ENCODE peak calls at places on chromosomes 2 and 18, in seven cellular contexts. One of them, this sample, is unnamed.

GRCh38 chr2:60294901-60295590 is 258.4 kb downstream of the BCL11A start:
- DNase-seq in lower leg skin: no peak
- DNase-seq in naive thymus-derived CD8-positive, alpha-beta T cell: no peak
- DNase-seq in AG04449: no peak
- DNase-seq in stimulated activated CD4-positive, alpha-beta T cell treated with anti-CD3 and anti-CD28 coated beads, TNF-alpha, amount 100 ng/mL, for 48 hours: no peak
- DNase-seq in NCI-H1436: no peak
- DNase-seq in T-helper 2 cell treated with Interferon-gamma antibody and Interleukin-4, amounts not matched to agents 5 μg/mL and 100 μg/mL, for 36 hours: no peak
- DNase-seq in this sample: no peak

GRCh38 chr2:239790313-239790712 is 234.8 kb downstream of the NDUFA10 start:
- DNase-seq in AG04449: no peak
- DNase-seq in lower leg skin: peak; percentile 71
- DNase-seq in NCI-H1436: no peak
- DNase-seq in naive thymus-derived CD8-positive, alpha-beta T cell: no peak
- DNase-seq in T-helper 2 cell treated with Interferon-gamma antibody and Interleukin-4, amounts not matched to agents 5 μg/mL and 100 μg/mL, for 36 hours: no peak
- DNase-seq in stimulated activated CD4-positive, alpha-beta T cell treated with anti-CD3 and anti-CD28 coated beads, TNF-alpha, amount 100 ng/mL, for 48 hours: no peak
- DNase-seq in this sample: no peak

GRCh38 chr2:176213406-176213805 is 24.9 kb downstream of the HOXD1 start:
- DNase-seq in stimulated activated CD4-positive, alpha-beta T cell treated with anti-CD3 and anti-CD28 coated beads, TNF-alpha, amount 100 ng/mL, for 48 hours: no peak
- DNase-seq in naive thymus-derived CD8-positive, alpha-beta T cell: no peak
- DNase-seq in AG04449: no peak
- DNase-seq in lower leg skin: no peak
- DNase-seq in NCI-H1436: no peak
- DNase-seq in T-helper 2 cell treated with Interferon-gamma antibody and Interleukin-4, amounts not matched to agents 5 μg/mL and 100 μg/mL, for 36 hours: no peak
- DNase-seq in this sample: no peak

GRCh38 chr2:197599285-197599965 is 76.0 kb downstream of the RFTN2 start:
- DNase-seq in naive thymus-derived CD8-positive, alpha-beta T cell: peak; percentile 37
- DNase-seq in NCI-H1436: no peak
- DNase-seq in lower leg skin: no peak
- DNase-seq in stimulated activated CD4-positive, alpha-beta T cell treated with anti-CD3 and anti-CD28 coated beads, TNF-alpha, amount 100 ng/mL, for 48 hours: peak; percentile 9
- DNase-seq in T-helper 2 cell treated with Interferon-gamma antibody and Interleukin-4, amounts not matched to agents 5 μg/mL and 100 μg/mL, for 36 hours: no peak
- DNase-seq in AG04449: no peak
- DNase-seq in this sample: peak; percentile 20

GRCh38 chr2:95346236-95346737 is 49.1 kb downstream of the KCNIP3 start:
- DNase-seq in naive thymus-derived CD8-positive, alpha-beta T cell: no peak
- DNase-seq in AG04449: no peak
- DNase-seq in stimulated activated CD4-positive, alpha-beta T cell treated with anti-CD3 and anti-CD28 coated beads, TNF-alpha, amount 100 ng/mL, for 48 hours: no peak
- DNase-seq in NCI-H1436: no peak
- DNase-seq in lower leg skin: peak; percentile 88
- DNase-seq in T-helper 2 cell treated with Interferon-gamma antibody and Interleukin-4, amounts not matched to agents 5 μg/mL and 100 μg/mL, for 36 hours: peak; percentile 43
- DNase-seq in this sample: peak; percentile 33

GRCh38 chr2:176821350-176821749 is 391.2 kb upstream of the HNRNPA3 start:
- DNase-seq in stimulated activated CD4-positive, alpha-beta T cell treated with anti-CD3 and anti-CD28 coated beads, TNF-alpha, amount 100 ng/mL, for 48 hours: no peak
- DNase-seq in naive thymus-derived CD8-positive, alpha-beta T cell: no peak
- DNase-seq in lower leg skin: no peak
- DNase-seq in AG04449: no peak
- DNase-seq in NCI-H1436: no peak
- DNase-seq in T-helper 2 cell treated with Interferon-gamma antibody and Interleukin-4, amounts not matched to agents 5 μg/mL and 100 μg/mL, for 36 hours: no peak
- DNase-seq in this sample: no peak

GRCh38 chr18:25066536-25066935 is 285.4 kb downstream of the ZNF521 start:
- DNase-seq in stimulated activated CD4-positive, alpha-beta T cell treated with anti-CD3 and anti-CD28 coated beads, TNF-alpha, amount 100 ng/mL, for 48 hours: no peak
- DNase-seq in lower leg skin: no peak
- DNase-seq in naive thymus-derived CD8-positive, alpha-beta T cell: no peak
- DNase-seq in NCI-H1436: no peak
- DNase-seq in AG04449: no peak
- DNase-seq in T-helper 2 cell treated with Interferon-gamma antibody and Interleukin-4, amounts not matched to agents 5 μg/mL and 100 μg/mL, for 36 hours: no peak
- DNase-seq in this sample: no peak

GRCh38 chr2:100269889-100270288 is 52.4 kb downstream of the LONRF2 start:
- DNase-seq in naive thymus-derived CD8-positive, alpha-beta T cell: no peak
- DNase-seq in stimulated activated CD4-positive, alpha-beta T cell treated with anti-CD3 and anti-CD28 coated beads, TNF-alpha, amount 100 ng/mL, for 48 hours: no peak
- DNase-seq in AG04449: no peak
- DNase-seq in T-helper 2 cell treated with Interferon-gamma antibody and Interleukin-4, amounts not matched to agents 5 μg/mL and 100 μg/mL, for 36 hours: no peak
- DNase-seq in NCI-H1436: no peak
- DNase-seq in lower leg skin: peak; percentile 48
- DNase-seq in this sample: no peak

GRCh38 chr2:102674836-102675235 is 55.5 kb downstream of the SLC9A2 start:
- DNase-seq in AG04449: no peak
- DNase-seq in NCI-H1436: no peak
- DNase-seq in naive thymus-derived CD8-positive, alpha-beta T cell: no peak
- DNase-seq in stimulated activated CD4-positive, alpha-beta T cell treated with anti-CD3 and anti-CD28 coated beads, TNF-alpha, amount 100 ng/mL, for 48 hours: no peak
- DNase-seq in lower leg skin: no peak
- DNase-seq in T-helper 2 cell treated with Interferon-gamma antibody and Interleukin-4, amounts not matched to agents 5 μg/mL and 100 μg/mL, for 36 hours: no peak
- DNase-seq in this sample: no peak

GRCh38 chr2:190574169-190574568 is 39.6 kb upstream of the NEMP2 start:
- DNase-seq in naive thymus-derived CD8-positive, alpha-beta T cell: no peak
- DNase-seq in AG04449: no peak
- DNase-seq in lower leg skin: no peak
- DNase-seq in T-helper 2 cell treated with Interferon-gamma antibody and Interleukin-4, amounts not matched to agents 5 μg/mL and 100 μg/mL, for 36 hours: no peak
- DNase-seq in NCI-H1436: no peak
- DNase-seq in stimulated activated CD4-positive, alpha-beta T cell treated with anti-CD3 and anti-CD28 coated beads, TNF-alpha, amount 100 ng/mL, for 48 hours: no peak
- DNase-seq in this sample: no peak

GRCh38 chr2:176911-177310 is 86.9 kb downstream of the SH3YL1 start:
- DNase-seq in AG04449: no peak
- DNase-seq in lower leg skin: no peak
- DNase-seq in T-helper 2 cell treated with Interferon-gamma antibody and Interleukin-4, amounts not matched to agents 5 μg/mL and 100 μg/mL, for 36 hours: no peak
- DNase-seq in stimulated activated CD4-positive, alpha-beta T cell treated with anti-CD3 and anti-CD28 coated beads, TNF-alpha, amount 100 ng/mL, for 48 hours: no peak
- DNase-seq in NCI-H1436: no peak
- DNase-seq in naive thymus-derived CD8-positive, alpha-beta T cell: no peak
- DNase-seq in this sample: no peak

GRCh38 chr2:76445880-76446279 is 735.2 kb upstream of the GCFC2 start:
- DNase-seq in lower leg skin: no peak
- DNase-seq in NCI-H1436: no peak
- DNase-seq in stimulated activated CD4-positive, alpha-beta T cell treated with anti-CD3 and anti-CD28 coated beads, TNF-alpha, amount 100 ng/mL, for 48 hours: no peak
- DNase-seq in AG04449: no peak
- DNase-seq in naive thymus-derived CD8-positive, alpha-beta T cell: no peak
- DNase-seq in T-helper 2 cell treated with Interferon-gamma antibody and Interleukin-4, amounts not matched to agents 5 μg/mL and 100 μg/mL, for 36 hours: no peak
- DNase-seq in this sample: no peak

This sample was measured in gastrocnemius medialis.